ENCODE peak calls at places on chromosome 19, in five cellular contexts. W, N, I, P and S are unnamed samples.

GRCh38 chr19:40508739-40509260 is 42.0 kb downstream of the SPTBN4 start:
- DNase-seq in W (no peak), N (no peak), I (no peak), P (no peak), S (no peak)

GRCh38 chr19:33406521-33407139 is 33.1 kb downstream of the CEBPG start:
- DNase-seq in W (peak), N (peak), I (peak), P (no peak), S (peak)

GRCh38 chr19:49766007-49766937 is 529 bp upstream of the AP2A1 start:
- DNase-seq in W (peak), N (peak), I (peak), P (peak), S (peak)

GRCh38 chr19:38993271-38993670 is 17.7 kb upstream of the FBXO17 start:
- DNase-seq in W (no peak), N (no peak), I (no peak), P (no peak), S (peak)

GRCh38 chr19:46920341-46920740 is 59.5 kb downstream of the ARHGAP35 start:
- DNase-seq in W (peak), N (no peak), I (no peak), P (no peak), S (no peak)

GRCh38 chr19:4583961-4584669 is 24.6 kb upstream of the SEMA6B start:
- DNase-seq in W (no peak), N (no peak), I (peak), P (no peak), S (peak)

GRCh38 chr19:3187662-3188511 is 2.2 kb downstream of the NCLN start:
- DNase-seq in W (peak), N (no peak), I (no peak), P (no peak), S (no peak)

GRCh38 chr19:3282155-3282554 is 57.7 kb downstream of the CELF5 start:
- DNase-seq in W (no peak), N (no peak), I (no peak), P (no peak), S (peak)

GRCh38 chr19:15280915-15281683 is 48.9 kb upstream of the EPHX3 start:
- DNase-seq in W (peak), N (peak), I (no peak), P (peak), S (peak)

GRCh38 chr19:17495639-17496265 is 15.7 kb upstream of the PGLS start:
- DNase-seq in W (no peak), N (no peak), I (no peak), P (no peak), S (peak)

GRCh38 chr19:6724631-6725185 is 4.3 kb upstream of the C3 start:
- DNase-seq in W (peak), N (no peak), I (no peak), P (no peak), S (peak)

GRCh38 chr19:10235003-10235402 is 3.9 kb upstream of the S1PR2 start:
- DNase-seq in W (no peak), N (no peak), I (no peak), P (no peak), S (no peak)

GRCh38 chr19:6738726-6739389 is 622 bp upstream of the TRIP10 start:
- DNase-seq in W (no peak), N (no peak), I (peak), P (no peak), S (no peak)